ENCODE peak calls at places on chromosomes 3 and 15, in five cellular contexts. B is activated T-helper 1 cell treated with anti-CD3 and anti-CD28 coated beads, Interleukin-2, amount 50 U/mL, for 16 hours; W is HCEC 1CT; R is neural crest cell; U is EH. D is an unnamed sample.

GRCh38 chr3:190081387-190081786 is 39.3 kb downstream of the P3H2 start:
- DNase-seq in B (no peak), W (no peak), R (no peak), U (no peak), D (no peak)

GRCh38 chr3:138458774-138459499 is 24.5 kb downstream of the ESYT3 start:
- DNase-seq in B (no peak), W (no peak), R (no peak), U (no peak), D (no peak)

GRCh38 chr3:143888846-143889245 is 40.6 kb upstream of the SLC9A9 start:
- DNase-seq in B (no peak), W (no peak), R (no peak), U (no peak), D (no peak)

GRCh38 chr3:58210761-58211477 is at the start of gene DNASE1L3:
- DNase-seq in B (no peak), W (no peak), R (no peak), U (no peak), D (no peak)

GRCh38 chr3:178971614-178972013 is 100.0 kb downstream of the ZMAT3 start:
- DNase-seq in B (no peak), W (no peak), R (no peak), U (peak; percentile 9), D (no peak)

GRCh38 chr15:51688863-51689262 is 7.6 kb downstream of the SCG3 start:
- DNase-seq in B (no peak), W (no peak), R (no peak), U (peak; percentile 9), D (no peak)

GRCh38 chr3:180827171-180827570 is 85.3 kb upstream of the FXR1 start:
- DNase-seq in B (no peak), W (no peak), R (no peak), U (no peak), D (no peak)

GRCh38 chr3:141021261-141021660 is 29.9 kb upstream of the SPSB4 start:
- DNase-seq in B (no peak), W (no peak), R (no peak), U (peak; percentile 8), D (no peak)

GRCh38 chr15:80071652-80072051 is 12.2 kb downstream of the ZFAND6 start:
- DNase-seq in B (no peak), W (no peak), R (no peak), U (no peak), D (no peak)

GRCh38 chr3:12638105-12638504 is 25.8 kb downstream of the RAF1 start:
- DNase-seq in B (no peak), W (no peak), R (no peak), U (peak; percentile 66), D (no peak)